ENCODE peak calls at places on chromosomes 16 and 17, in nine cellular contexts. W is DND-41; Z is uterus; O is breast epithelium; Q is cardiac muscle cell; Y is CD8-positive, alpha-beta T cell; J is Peyer's patch; N is right lobe of liver; K is right cardiac atrium. D is an unnamed sample.
A peak's percentile ranks its signal among the peaks of the same experiment; 100 is the strongest.

GRCh38 chr16:1414532-1415265 is at the start of gene UNKL:
- DNase-seq in W (peak; percentile 83), Z (peak; percentile 84), O (no peak), Q (peak; percentile 82), Y (peak; percentile 60), J (peak; percentile 78), N (peak; percentile 84), K (peak; percentile 94), D (peak; percentile 78)

GRCh38 chr17:77377836-77378235 is 237.1 kb downstream of the SEC14L1 start:
- DNase-seq in W (no peak), Z (no peak), O (no peak), Q (no peak), Y (no peak), J (no peak), N (no peak), K (no peak), D (no peak)

GRCh38 chr17:7493941-7494340 is 9.8 kb downstream of the POLR2A start:
- DNase-seq in W (no peak), Z (no peak), O (no peak), Q (no peak), Y (no peak), J (no peak), N (no peak), K (no peak), D (no peak)

GRCh38 chr17:50211249-50212120 is 10.1 kb upstream of the COL1A1 start:
- DNase-seq in W (no peak), Z (peak; percentile 54), O (no peak), Q (no peak), Y (no peak), J (no peak), N (no peak), K (no peak), D (no peak)

GRCh38 chr17:79960788-79961522 is 74.7 kb downstream of the TBC1D16 start:
- DNase-seq in W (no peak), Z (no peak), O (no peak), Q (no peak), Y (no peak), J (no peak), N (no peak), K (no peak), D (no peak)

GRCh38 chr16:11265124-11265523 is 4.0 kb downstream of the TNP2 start:
- DNase-seq in W (no peak), Z (no peak), O (no peak), Q (no peak), Y (no peak), J (no peak), N (no peak), K (no peak), D (no peak)

GRCh38 chr16:23434380-23434779 is 18.6 kb downstream of the COG7 start:
- DNase-seq in W (peak; percentile 24), Z (no peak), O (no peak), Q (peak; percentile 71), Y (no peak), J (no peak), N (no peak), K (no peak), D (peak; percentile 20)

GRCh38 chr17:47802341-47803022 is 19.1 kb downstream of the OSBPL7 start:
- DNase-seq in W (peak; percentile 61), Z (no peak), O (no peak), Q (peak; percentile 70), Y (peak; percentile 27), J (peak; percentile 50), N (no peak), K (no peak), D (no peak)

GRCh38 chr16:10242916-10243315 is 60.7 kb upstream of the GRIN2A start:
- DNase-seq in W (no peak), Z (no peak), O (no peak), Q (no peak), Y (no peak), J (no peak), N (no peak), K (no peak), D (no peak)

GRCh38 chr16:19179890-19180490 is 11.9 kb downstream of the SYT17 start:
- DNase-seq in W (peak; percentile 17), Z (peak; percentile 35), O (no peak), Q (peak; percentile 54), Y (no peak), J (peak; percentile 53), N (no peak), K (peak; percentile 88), D (peak; percentile 84)

GRCh38 chr17:72588561-72588960 is 467.7 kb downstream of the SOX9 start:
- DNase-seq in W (no peak), Z (no peak), O (no peak), Q (no peak), Y (no peak), J (no peak), N (no peak), K (no peak), D (no peak)

GRCh38 chr17:37089998-37090397 is 141.2 kb downstream of the AATF start:
- DNase-seq in W (peak; percentile 40), Z (no peak), O (no peak), Q (no peak), Y (peak; percentile 21), J (peak; percentile 34), N (no peak), K (no peak), D (no peak)

GRCh38 chr16:85534536-85535351 is 78.4 kb upstream of the GSE1 start:
- DNase-seq in W (no peak), Z (no peak), O (no peak), Q (no peak), Y (no peak), J (no peak), N (no peak), K (peak; percentile 50), D (no peak)

GRCh38 chr16:87464691-87465300 is 28.0 kb downstream of the ZCCHC14 start:
- DNase-seq in W (peak; percentile 28), Z (peak; percentile 64), O (peak; percentile 47), Q (peak; percentile 49), Y (no peak), J (peak; percentile 42), N (peak; percentile 79), K (peak; percentile 84), D (no peak)

GRCh38 chr17:51537996-51538550 is 277.7 kb downstream of the UTP18 start:
- DNase-seq in W (no peak), Z (no peak), O (no peak), Q (no peak), Y (no peak), J (no peak), N (no peak), K (no peak), D (no peak)

GRCh38 chr16:56603589-56603988 is 4.8 kb upstream of the MT2A start:
- DNase-seq in W (peak; percentile 30), Z (no peak), O (peak; percentile 56), Q (no peak), Y (no peak), J (no peak), N (peak; percentile 48), K (peak; percentile 68), D (peak; percentile 48)

GRCh38 chr16:56606688-56607618 is 1.4 kb upstream of the MT2A start:
- DNase-seq in W (no peak), Z (peak; percentile 80), O (peak; percentile 96), Q (no peak), Y (no peak), J (peak; percentile 48), N (peak; percentile 89), K (peak; percentile 75), D (no peak)

GRCh38 chr16:56606071-56606687 is 2.2 kb upstream of the MT2A start:
- DNase-seq in W (no peak), Z (peak; percentile 77), O (peak; percentile 61), Q (no peak), Y (no peak), J (no peak), N (peak; percentile 38), K (peak; percentile 67), D (no peak)

GRCh38 chr16:56604966-56605365 is 3.4 kb upstream of the MT2A start:
- DNase-seq in W (no peak), Z (no peak), O (no peak), Q (no peak), Y (no peak), J (no peak), N (no peak), K (no peak), D (no peak)

GRCh38 chr16:56605475-56605874 is 2.9 kb upstream of the MT2A start:
- DNase-seq in W (no peak), Z (no peak), O (no peak), Q (no peak), Y (no peak), J (no peak), N (no peak), K (no peak), D (no peak)
- H3K27ac ChIP-seq in W (no peak overlapping the region), Z (peak overlapping the region; percentile 95), O (peak overlapping the region; percentile 96), Q (no peak overlapping the region), Y (no peak overlapping the region), J (peak overlapping the region; percentile 87), N (peak overlapping the region; percentile 84), K (peak overlapping the region; percentile 92), D (no peak overlapping the region)

GRCh38 chr16:35908942-35909341 is 2449.5 kb downstream of the TP53TG3F start:
- DNase-seq in W (peak; percentile 27), Z (no peak), O (no peak), Q (no peak), Y (no peak), J (no peak), N (no peak), K (no peak), D (no peak)
- H3K9me3 ChIP-seq in W (peaks cover 33% of the 10 kb centered on the region), Z (no peaks in the 10 kb centered on the region), O (peaks cover 12% of the 10 kb centered on the region), Q (no peaks in the 10 kb centered on the region), Y (no peaks in the 10 kb centered on the region), J (no peaks in the 10 kb centered on the region), N (no peaks in the 10 kb centered on the region), K (no peaks in the 10 kb centered on the region), D (no peaks in the 10 kb centered on the region)

DNA sequence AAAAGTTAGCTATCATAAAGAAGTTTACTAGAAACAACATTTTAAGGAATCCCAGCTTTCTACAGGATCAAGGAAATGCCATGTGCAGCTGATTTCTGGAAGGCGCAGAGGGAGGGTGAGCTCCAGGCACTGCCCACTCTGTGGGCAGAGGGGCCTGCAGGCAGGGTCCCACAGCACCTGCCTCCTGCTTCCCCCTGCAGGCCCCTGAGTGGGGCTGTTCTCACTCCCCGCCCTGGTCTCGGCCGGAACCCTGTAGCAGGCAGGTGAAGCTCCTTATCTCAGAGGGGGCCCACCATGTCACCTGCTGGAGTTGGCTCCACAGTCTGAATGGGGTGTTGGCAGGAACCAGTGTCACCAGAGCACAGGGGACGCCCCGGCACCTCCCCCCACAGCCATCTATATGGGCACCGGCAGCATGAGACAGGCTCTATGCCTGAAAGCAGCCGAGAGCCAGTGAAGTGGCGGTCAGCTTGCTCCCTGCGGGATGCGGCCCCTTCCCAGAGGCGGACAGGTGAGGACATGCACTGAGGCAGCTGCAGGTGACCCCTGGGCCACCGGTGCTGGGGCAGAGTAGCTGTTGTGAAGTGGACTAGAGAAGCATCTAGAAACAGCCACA is 47.6 kb upstream of the FASN start:
- DNase-seq in W (no peak), Z (no peak), O (no peak), Q (no peak), Y (no peak), J (no peak), N (no peak), K (no peak), D (no peak)
- H3K27ac ChIP-seq in W (no peak overlapping the region), Z (no peak overlapping the region), O (no peak overlapping the region), Q (no peak overlapping the region), Y (no peak overlapping the region), J (no peak overlapping the region), N (no peak overlapping the region), K (no peak overlapping the region), D (no peak overlapping the region)

DNA sequence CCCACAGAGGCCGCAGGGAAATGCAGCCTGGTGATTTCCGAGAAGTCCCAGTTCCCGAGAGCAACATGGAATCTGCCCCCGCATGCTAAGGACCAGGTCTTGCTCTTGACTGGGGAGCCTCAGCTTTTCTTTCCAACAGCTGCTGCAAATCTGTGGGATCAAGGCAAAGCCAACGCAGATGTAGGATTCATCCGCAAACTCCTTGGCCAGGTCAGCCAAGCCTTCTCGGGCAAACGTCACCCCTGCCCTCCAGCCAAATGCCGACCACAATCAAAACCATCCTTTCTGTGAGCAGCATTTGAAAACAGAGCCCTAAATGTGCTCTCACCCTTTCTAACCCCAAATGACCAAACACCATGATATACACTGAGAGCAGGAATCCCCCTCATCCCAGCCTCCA is 54.0 kb downstream of the MRM3 start:
- DNase-seq in W (no peak), Z (peak; percentile 34), O (peak; percentile 34), Q (no peak), Y (no peak), J (no peak), N (no peak), K (no peak), D (no peak)
- H3K9me3 ChIP-seq in W (no peaks in the 10 kb centered on the region), Z (no peaks in the 10 kb centered on the region), O (no peaks in the 10 kb centered on the region), Q (no peaks in the 10 kb centered on the region), Y (no peaks in the 10 kb centered on the region), J (no peaks in the 10 kb centered on the region), N (no peaks in the 10 kb centered on the region), K (no peaks in the 10 kb centered on the region), D (no peaks in the 10 kb centered on the region)